ENCODE peak calls at places on chromosomes 7 and 10, in four cellular contexts. O, Q, Y and C are unnamed samples.

GRCh38 chr10:45439873-45440272 is 65.9 kb downstream of the ALOX5 start:
- DNase-seq in Q (no peak), Y (no peak), O (no peak), C (no peak)

GRCh38 chr10:16909961-16910794 is 93.0 kb upstream of the RSU1 start:
- DNase-seq in O (no peak), Y (no peak), Q (no peak), C (peak)

GRCh38 chr10:76937056-76937665 is 700.4 kb downstream of the KCNMA1 start:
- DNase-seq in Q (no peak), O (no peak), Y (no peak), C (no peak)

GRCh38 chr7:106887376-106887775 is 22.3 kb downstream of the PIK3CG start:
- DNase-seq in Q (no peak), Y (no peak), O (no peak), C (no peak)

GRCh38 chr7:101315336-101315735 is 6.3 kb downstream of the IFT22 start:
- DNase-seq in Q (peak), Y (no peak), O (peak), C (peak)

GRCh38 chr10:37713132-37713501 is 144.3 kb downstream of the ZNF248 start:
- DNase-seq in Q (no peak), Y (no peak), O (no peak), C (no peak)

GRCh38 chr7:115038158-115038557 is 116.3 kb downstream of the MDFIC start:
- DNase-seq in O (no peak), Y (no peak), Q (no peak), C (no peak)

GRCh38 chr7:106057962-106058901 is 53.9 kb downstream of the SYPL1 start:
- DNase-seq in O (no peak), Q (no peak), Y (no peak), C (no peak)

GRCh38 chr7:99943641-99944507 is 14.5 kb upstream of the GJC3 start:
- DNase-seq in Y (no peak), O (no peak), Q (no peak), C (no peak)

GRCh38 chr10:95865814-95866447 is 41.8 kb upstream of the CC2D2B start:
- DNase-seq in O (no peak), Q (no peak), Y (no peak), C (no peak)

GRCh38 chr10:121696854-121697253 is 98.6 kb upstream of the FGFR2 start:
- DNase-seq in O (no peak), Y (no peak), Q (no peak), C (no peak)

GRCh38 chr10:102633282-102633681 is 11.0 kb upstream of the TRIM8 start:
- DNase-seq in Q (peak), Y (peak), O (no peak), C (peak)

GRCh38 chr10:44042075-44042770 is 342.7 kb downstream of the CXCL12 start:
- DNase-seq in O (no peak), Y (no peak), Q (no peak), C (no peak)

GRCh38 chr10:35463105-35463867 is 127.0 kb downstream of the CCNY start:
- DNase-seq in O (no peak), Y (no peak), Q (no peak), C (no peak)

GRCh38 chr7:77327932-77328628 is 88.1 kb downstream of the GSAP start:
- DNase-seq in O (no peak), Y (no peak), Q (no peak), C (no peak)

GRCh38 chr10:71243756-71244637 is 31.6 kb downstream of the UNC5B start:
- DNase-seq in O (no peak), Y (no peak), Q (no peak), C (no peak)

GRCh38 chr7:496528-497295 is 22.9 kb downstream of the PDGFA start:
- DNase-seq in O (no peak), Y (no peak), Q (no peak), C (no peak)

GRCh38 chr10:8055420-8056349 is 1.2 kb downstream of the GATA3 start:
- DNase-seq in Y (no peak), Q (no peak), O (no peak), C (no peak)

GRCh38 chr10:78805176-78805575 is 263.6 kb upstream of the ZMIZ1 start:
- DNase-seq in Q (peak), O (no peak), Y (peak), C (peak)

GRCh38 chr7:43877968-43878864 is 8.9 kb upstream of the MRPS24 start:
- DNase-seq in O (no peak), Q (no peak), Y (no peak), C (no peak)

GRCh38 chr7:82263880-82264751 is 179.5 kb downstream of the CACNA2D1 start:
- DNase-seq in Y (no peak), Q (no peak), O (no peak), C (no peak)

GRCh38 chr7:157541295-157541608 is 204.4 kb downstream of the DNAJB6 start:
- DNase-seq in O (no peak), Q (no peak), Y (no peak), C (no peak)

GRCh38 chr10:123241391-123242141 is 87.4 kb downstream of the BUB3 start:
- DNase-seq in Y (no peak), Q (no peak), O (peak), C (no peak)

GRCh38 chr7:143256932-143257331 is 6.3 kb upstream of the GSTK1 start:
- DNase-seq in Q (no peak), Y (no peak), O (no peak), C (no peak)

GRCh38 chr7:98372993-98373392 is 27.9 kb downstream of the BAIAP2L1 start:
- DNase-seq in Y (no peak), O (no peak), Q (no peak), C (peak)

GRCh38 chr7:98374285-98374680 is 26.6 kb downstream of the BAIAP2L1 start:
- DNase-seq in Q (no peak), O (no peak), Y (no peak), C (no peak)

GRCh38 chr7:98375664-98376063 is 25.2 kb downstream of the BAIAP2L1 start:
- DNase-seq in Y (no peak), Q (no peak), O (no peak), C (no peak)

GRCh38 chr7:98378210-98378819 is 22.6 kb downstream of the BAIAP2L1 start:
- DNase-seq in O (no peak), Q (no peak), Y (no peak), C (no peak)

GRCh38 chr7:98376719-98377118 is 24.2 kb downstream of the BAIAP2L1 start:
- DNase-seq in O (no peak), Y (no peak), Q (no peak), C (no peak)
- TF ChIP-seq CTCF in O (no peak), Y (no peak), Q (no peak), C (no peak)

DNA sequence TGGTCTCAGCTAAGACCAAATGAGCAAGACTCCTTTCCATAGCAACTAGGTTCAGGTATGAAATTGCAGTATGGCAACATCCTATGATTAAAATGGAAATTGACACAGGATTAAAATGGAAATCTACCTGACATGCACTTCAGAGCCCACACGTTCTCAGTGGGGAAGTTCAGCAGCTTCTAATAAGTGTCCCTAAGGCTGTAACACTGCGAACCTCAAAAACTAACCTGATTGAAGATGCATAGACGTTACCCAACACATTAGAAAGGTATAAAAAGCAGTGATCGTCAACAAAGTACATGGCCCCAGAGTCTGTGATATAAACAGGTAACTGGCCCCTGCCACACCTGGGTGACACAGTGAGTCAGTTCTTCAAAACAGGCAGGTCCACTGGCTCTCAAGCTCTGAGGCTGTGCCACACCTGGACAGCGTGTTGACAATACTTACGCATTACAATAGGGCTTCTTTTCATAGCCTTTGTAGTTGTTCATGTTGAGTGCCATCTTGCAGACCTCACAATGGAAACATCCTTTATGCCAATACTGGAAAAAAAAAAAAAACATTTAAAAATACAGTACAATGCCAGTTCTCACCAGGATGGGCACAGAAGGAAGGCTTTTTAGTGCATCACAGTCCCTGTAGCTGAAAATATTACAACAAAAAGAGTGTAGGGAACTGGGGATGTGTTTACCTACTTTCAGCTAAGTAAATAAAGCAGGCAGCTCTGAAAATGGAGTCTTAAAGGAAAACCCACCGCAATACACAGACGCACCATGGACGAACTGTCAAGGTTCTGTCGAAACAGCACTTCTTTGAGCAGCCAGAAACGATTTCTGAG is 275.0 kb upstream of the NEBL start:
- DNase-seq in Y (no peak), O (no peak), Q (no peak), C (no peak)
- H3K4me3 ChIP-seq in Y (no peak), O (no peak), Q (peak), C (peak)

GRCh38 chr10:33115720-33116119 is 157.7 kb upstream of the ITGB1 start:
- DNase-seq in Q (peak), O (no peak), Y (no peak), C (peak)

GRCh38 chr10:33117816-33118215 is 159.8 kb upstream of the ITGB1 start:
- DNase-seq in O (peak), Q (no peak), Y (no peak), C (no peak)

GRCh38 chr10:33113111-33113856 is 155.3 kb upstream of the ITGB1 start:
- DNase-seq in Y (no peak), O (no peak), Q (peak), C (peak)

GRCh38 chr10:33114451-33114944 is 156.5 kb upstream of the ITGB1 start:
- DNase-seq in O (no peak), Q (peak), Y (no peak), C (peak)

DNA sequence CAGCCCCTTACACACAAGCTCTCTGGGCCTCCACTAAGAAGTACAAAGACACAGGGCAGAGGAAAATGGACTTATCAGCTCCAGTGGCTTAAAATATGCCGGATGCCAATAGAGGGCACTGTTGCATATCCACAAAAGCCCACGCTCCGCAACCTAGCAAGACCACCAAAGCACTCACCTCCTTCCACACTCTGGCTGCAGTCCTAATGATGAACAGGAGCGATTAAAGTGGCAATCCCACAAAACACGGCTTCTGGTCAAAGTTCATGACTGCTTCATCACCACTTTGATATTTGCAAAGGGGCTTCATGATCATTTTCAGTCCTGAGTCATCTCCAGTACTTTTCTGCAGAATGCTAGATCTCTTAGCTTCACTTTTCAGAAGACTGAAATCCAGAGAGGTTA is 158.3 kb upstream of the ITGB1 start:
- DNase-seq in O (no peak), Q (peak), Y (peak), C (peak)
- TF ChIP-seq CTCF in O (peak), Q (peak), Y (peak), C (peak)

DNA sequence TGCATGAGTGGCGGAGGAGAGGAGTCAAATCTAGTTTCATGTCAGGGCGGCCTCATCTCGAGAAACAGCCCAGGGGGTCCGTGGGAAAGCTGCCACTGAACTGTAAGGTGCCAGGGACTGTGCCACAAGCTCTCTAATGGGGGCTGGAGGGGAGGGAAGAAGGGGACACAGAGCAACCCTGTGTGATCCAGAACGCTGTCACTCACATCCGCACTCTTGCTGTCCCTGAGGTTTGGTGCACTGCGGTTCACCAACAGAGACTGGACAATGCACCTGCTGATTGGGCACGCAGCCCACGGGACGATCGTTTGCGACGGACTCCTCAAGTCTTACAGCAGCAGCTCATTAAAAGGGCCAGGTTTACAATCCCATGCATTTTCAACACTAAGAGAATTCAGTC is 47.7 kb downstream of the AMZ1 start:
- DNase-seq in Q (no peak), O (no peak), Y (peak), C (no peak)
- H3K4me3 ChIP-seq in Q (no peak), O (no peak), Y (no peak), C (no peak)

GRCh38 chr10:100728928-100729876 is 16.2 kb upstream of the PAX2 start:
- DNase-seq in O (no peak), Y (no peak), Q (no peak), C (peak)
- TF ChIP-seq CTCF in O (no peak), Y (no peak), Q (peak), C (peak)